ENCODE peak calls at places on chromosomes 4 and X, in seven cellular contexts. N, L, J, X, B, F and E are unnamed samples.
A peak's percentile ranks its signal among the peaks of the same experiment; 100 is the strongest.

GRCh38 chrX:45771114-45771513 is 570.4 kb upstream of the DIPK2B start:
- DNase-seq in X (no peak), J (no peak), F (no peak), N (no peak), L (peak; percentile 39), B (peak; percentile 93), E (no peak)

GRCh38 chr4:14646831-14647230 is 355.4 kb upstream of the CPEB2 start:
- DNase-seq in X (no peak), B (no peak), L (no peak), N (no peak), J (no peak), F (no peak), E (no peak)

GRCh38 chr4:181646864-181647263 is 596.3 kb upstream of the TENM3 start:
- DNase-seq in L (no peak), X (no peak), J (no peak), F (no peak), B (peak; percentile 13), N (no peak), E (no peak)

GRCh38 chr4:113445286-113445685 is 316.3 kb downstream of the CAMK2D start:
- DNase-seq in B (peak; percentile 97), X (no peak), F (no peak), L (no peak), N (peak; percentile 38), J (no peak), E (no peak)

GRCh38 chr4:188171551-188171950 is 32.3 kb downstream of the TRIML1 start:
- DNase-seq in L (no peak), J (no peak), X (no peak), F (no peak), B (peak; percentile 75), N (no peak), E (no peak)

GRCh38 chr4:81776794-81777193 is 305.1 kb upstream of the RASGEF1B start:
- DNase-seq in X (no peak), B (no peak), F (no peak), N (no peak), J (no peak), L (no peak), E (no peak)

GRCh38 chr4:169340834-169341233 is 70.1 kb upstream of the SH3RF1 start:
- DNase-seq in F (no peak), B (no peak), L (no peak), J (no peak), N (no peak), X (no peak), E (no peak)

GRCh38 chr4:5050520-5050955 is 742 bp upstream of the STK32B start:
- DNase-seq in X (peak; percentile 81), F (peak; percentile 77), B (peak; percentile 63), L (peak; percentile 77), N (peak; percentile 78), J (peak; percentile 61), E (peak; percentile 82)

GRCh38 chr4:112138538-112138937 is 6.7 kb upstream of the FAM241A start:
- DNase-seq in N (no peak), L (no peak), B (no peak), X (no peak), F (no peak), J (no peak), E (no peak)

GRCh38 chrX:74924449-74925209 is 623 bp downstream of the NEXMIF start:
- DNase-seq in F (peak; percentile 63), L (peak; percentile 59), J (peak; percentile 41), X (peak; percentile 85), B (peak; percentile 23), N (peak; percentile 40), E (peak; percentile 29)

GRCh38 chr4:76607266-76607799 is 172.3 kb downstream of the SHROOM3 start:
- DNase-seq in N (no peak), L (no peak), F (no peak), J (no peak), X (no peak), B (no peak), E (no peak)